ENCODE peak calls at places on chromosomes 1 and 21, in ten cellular contexts. One of them, this sample, is unnamed.

GRCh38 chr1:201013031-201013485 is 10.5 kb downstream of the KIF21B start:
- DNase-seq in NCI-H774: no peak
- DNase-seq in progenitor cell of endocrine pancreas: no peak
- DNase-seq in epithelial cell of esophagus: no peak
- DNase-seq in NCI-H1092: no peak
- DNase-seq in substantia nigra: no peak
- DNase-seq in stimulated activated CD8-positive, alpha-beta memory T cell treated with anti-CD3 and anti-CD28 coated beads, Interleukin-15, amount 100 ng/mL, for 48 hours: no peak
- DNase-seq in activated naive CD4-positive, alpha-beta T cell treated with Interleukin-2 at 50 U/mL for 16 hours: no peak
- DNase-seq in nucleus accumbens: no peak
- DNase-seq in adrenal gland: no peak
- DNase-seq in this sample: no peak

GRCh38 chr1:193355654-193356053 is 169.2 kb upstream of the B3GALT2 start:
- DNase-seq in activated naive CD4-positive, alpha-beta T cell treated with Interleukin-2 at 50 U/mL for 16 hours: no peak
- DNase-seq in progenitor cell of endocrine pancreas: no peak
- DNase-seq in NCI-H774: no peak
- DNase-seq in NCI-H1092: no peak
- DNase-seq in epithelial cell of esophagus: peak
- DNase-seq in nucleus accumbens: no peak
- DNase-seq in stimulated activated CD8-positive, alpha-beta memory T cell treated with anti-CD3 and anti-CD28 coated beads, Interleukin-15, amount 100 ng/mL, for 48 hours: no peak
- DNase-seq in substantia nigra: no peak
- DNase-seq in adrenal gland: no peak
- DNase-seq in this sample: no peak

GRCh38 chr1:223332997-223333396 is 31.0 kb downstream of the SUSD4 start:
- DNase-seq in NCI-H1092: no peak
- DNase-seq in stimulated activated CD8-positive, alpha-beta memory T cell treated with anti-CD3 and anti-CD28 coated beads, Interleukin-15, amount 100 ng/mL, for 48 hours: no peak
- DNase-seq in epithelial cell of esophagus: no peak
- DNase-seq in nucleus accumbens: peak
- DNase-seq in substantia nigra: no peak
- DNase-seq in adrenal gland: no peak
- DNase-seq in NCI-H774: no peak
- DNase-seq in progenitor cell of endocrine pancreas: no peak
- DNase-seq in activated naive CD4-positive, alpha-beta T cell treated with Interleukin-2 at 50 U/mL for 16 hours: no peak
- DNase-seq in this sample: no peak

GRCh38 chr1:197774691-197775281 is 494 bp downstream of the DENND1B start:
- DNase-seq in NCI-H1092: no peak
- DNase-seq in stimulated activated CD8-positive, alpha-beta memory T cell treated with anti-CD3 and anti-CD28 coated beads, Interleukin-15, amount 100 ng/mL, for 48 hours: peak
- DNase-seq in activated naive CD4-positive, alpha-beta T cell treated with Interleukin-2 at 50 U/mL for 16 hours: peak
- DNase-seq in epithelial cell of esophagus: peak
- DNase-seq in nucleus accumbens: no peak
- DNase-seq in substantia nigra: peak
- DNase-seq in progenitor cell of endocrine pancreas: peak
- DNase-seq in NCI-H774: peak
- DNase-seq in adrenal gland: peak
- DNase-seq in this sample: peak

GRCh38 chr21:43918385-43918947 is 53.4 kb downstream of the AGPAT3 start:
- DNase-seq in epithelial cell of esophagus: no peak
- DNase-seq in NCI-H774: no peak
- DNase-seq in nucleus accumbens: no peak
- DNase-seq in substantia nigra: no peak
- DNase-seq in activated naive CD4-positive, alpha-beta T cell treated with Interleukin-2 at 50 U/mL for 16 hours: no peak
- DNase-seq in progenitor cell of endocrine pancreas: no peak
- DNase-seq in NCI-H1092: no peak
- DNase-seq in stimulated activated CD8-positive, alpha-beta memory T cell treated with anti-CD3 and anti-CD28 coated beads, Interleukin-15, amount 100 ng/mL, for 48 hours: no peak
- DNase-seq in adrenal gland: no peak
- DNase-seq in this sample: peak

GRCh38 chr1:150695561-150695960 is 1.4 kb downstream of the GOLPH3L start:
- DNase-seq in NCI-H774: no peak
- DNase-seq in activated naive CD4-positive, alpha-beta T cell treated with Interleukin-2 at 50 U/mL for 16 hours: no peak
- DNase-seq in stimulated activated CD8-positive, alpha-beta memory T cell treated with anti-CD3 and anti-CD28 coated beads, Interleukin-15, amount 100 ng/mL, for 48 hours: no peak
- DNase-seq in substantia nigra: no peak
- DNase-seq in epithelial cell of esophagus: peak
- DNase-seq in adrenal gland: no peak
- DNase-seq in nucleus accumbens: no peak
- DNase-seq in progenitor cell of endocrine pancreas: no peak
- DNase-seq in NCI-H1092: no peak
- DNase-seq in this sample: no peak

GRCh38 chr1:218451415-218451814 is 106.3 kb downstream of the TGFB2 start:
- DNase-seq in activated naive CD4-positive, alpha-beta T cell treated with Interleukin-2 at 50 U/mL for 16 hours: no peak
- DNase-seq in progenitor cell of endocrine pancreas: no peak
- DNase-seq in epithelial cell of esophagus: no peak
- DNase-seq in substantia nigra: no peak
- DNase-seq in stimulated activated CD8-positive, alpha-beta memory T cell treated with anti-CD3 and anti-CD28 coated beads, Interleukin-15, amount 100 ng/mL, for 48 hours: no peak
- DNase-seq in adrenal gland: no peak
- DNase-seq in NCI-H1092: no peak
- DNase-seq in nucleus accumbens: no peak
- DNase-seq in NCI-H774: no peak
- DNase-seq in this sample: no peak

GRCh38 chr1:84090447-84091244 is 53.4 kb upstream of the PRKACB start:
- DNase-seq in NCI-H774: peak
- DNase-seq in activated naive CD4-positive, alpha-beta T cell treated with Interleukin-2 at 50 U/mL for 16 hours: no peak
- DNase-seq in epithelial cell of esophagus: peak
- DNase-seq in substantia nigra: no peak
- DNase-seq in adrenal gland: no peak
- DNase-seq in nucleus accumbens: no peak
- DNase-seq in progenitor cell of endocrine pancreas: no peak
- DNase-seq in NCI-H1092: no peak
- DNase-seq in stimulated activated CD8-positive, alpha-beta memory T cell treated with anti-CD3 and anti-CD28 coated beads, Interleukin-15, amount 100 ng/mL, for 48 hours: no peak
- DNase-seq in this sample: no peak

GRCh38 chr1:110150330-110151174 is at the start of gene SLC6A17:
- DNase-seq in stimulated activated CD8-positive, alpha-beta memory T cell treated with anti-CD3 and anti-CD28 coated beads, Interleukin-15, amount 100 ng/mL, for 48 hours: peak
- DNase-seq in adrenal gland: peak
- DNase-seq in activated naive CD4-positive, alpha-beta T cell treated with Interleukin-2 at 50 U/mL for 16 hours: peak
- DNase-seq in nucleus accumbens: no peak
- DNase-seq in epithelial cell of esophagus: peak
- DNase-seq in substantia nigra: no peak
- DNase-seq in progenitor cell of endocrine pancreas: peak
- DNase-seq in NCI-H1092: no peak
- DNase-seq in NCI-H774: no peak
- DNase-seq in this sample: no peak

GRCh38 chr21:44987886-44988606 is 48.2 kb downstream of the SLX9 start:
- DNase-seq in adrenal gland: no peak
- DNase-seq in NCI-H1092: no peak
- DNase-seq in substantia nigra: no peak
- DNase-seq in activated naive CD4-positive, alpha-beta T cell treated with Interleukin-2 at 50 U/mL for 16 hours: no peak
- DNase-seq in nucleus accumbens: no peak
- DNase-seq in NCI-H774: no peak
- DNase-seq in epithelial cell of esophagus: no peak
- DNase-seq in stimulated activated CD8-positive, alpha-beta memory T cell treated with anti-CD3 and anti-CD28 coated beads, Interleukin-15, amount 100 ng/mL, for 48 hours: no peak
- DNase-seq in progenitor cell of endocrine pancreas: no peak
- DNase-seq in this sample: no peak

GRCh38 chr21:14452031-14452778 is 69.3 kb upstream of the HSPA13 start:
- DNase-seq in substantia nigra: no peak
- DNase-seq in nucleus accumbens: no peak
- DNase-seq in NCI-H1092: no peak
- DNase-seq in adrenal gland: no peak
- DNase-seq in epithelial cell of esophagus: no peak
- DNase-seq in NCI-H774: no peak
- DNase-seq in activated naive CD4-positive, alpha-beta T cell treated with Interleukin-2 at 50 U/mL for 16 hours: peak
- DNase-seq in stimulated activated CD8-positive, alpha-beta memory T cell treated with anti-CD3 and anti-CD28 coated beads, Interleukin-15, amount 100 ng/mL, for 48 hours: peak
- DNase-seq in progenitor cell of endocrine pancreas: no peak
- DNase-seq in this sample: no peak

GRCh38 chr1:31394628-31395193 is 18.3 kb upstream of the SERINC2 start:
- DNase-seq in stimulated activated CD8-positive, alpha-beta memory T cell treated with anti-CD3 and anti-CD28 coated beads, Interleukin-15, amount 100 ng/mL, for 48 hours: peak
- DNase-seq in progenitor cell of endocrine pancreas: peak
- DNase-seq in activated naive CD4-positive, alpha-beta T cell treated with Interleukin-2 at 50 U/mL for 16 hours: peak
- DNase-seq in adrenal gland: peak
- DNase-seq in substantia nigra: peak
- DNase-seq in nucleus accumbens: no peak
- DNase-seq in epithelial cell of esophagus: peak
- DNase-seq in NCI-H774: peak
- DNase-seq in NCI-H1092: peak
- DNase-seq in this sample: peak

GRCh38 chr1:94258873-94259331 is 21.5 kb upstream of the ARHGAP29 start:
- DNase-seq in NCI-H774: no peak
- DNase-seq in substantia nigra: no peak
- DNase-seq in epithelial cell of esophagus: peak
- DNase-seq in NCI-H1092: no peak
- DNase-seq in nucleus accumbens: no peak
- DNase-seq in stimulated activated CD8-positive, alpha-beta memory T cell treated with anti-CD3 and anti-CD28 coated beads, Interleukin-15, amount 100 ng/mL, for 48 hours: no peak
- DNase-seq in progenitor cell of endocrine pancreas: no peak
- DNase-seq in adrenal gland: peak
- DNase-seq in activated naive CD4-positive, alpha-beta T cell treated with Interleukin-2 at 50 U/mL for 16 hours: no peak
- DNase-seq in this sample: no peak

GRCh38 chr1:53945433-53946251 is at the start of gene IFT25:
- DNase-seq in NCI-H774: peak
- DNase-seq in nucleus accumbens: peak
- DNase-seq in progenitor cell of endocrine pancreas: peak
- DNase-seq in NCI-H1092: peak
- DNase-seq in stimulated activated CD8-positive, alpha-beta memory T cell treated with anti-CD3 and anti-CD28 coated beads, Interleukin-15, amount 100 ng/mL, for 48 hours: peak
- DNase-seq in activated naive CD4-positive, alpha-beta T cell treated with Interleukin-2 at 50 U/mL for 16 hours: peak
- DNase-seq in adrenal gland: peak
- DNase-seq in substantia nigra: peak
- DNase-seq in epithelial cell of esophagus: peak
- DNase-seq in this sample: peak